ENCODE peak calls at places on chromosomes 4 and X, in eight cellular contexts. V is astrocyte; N is mesothelial cell of epicardium; C is WERI-Rb-1; Y is CD4-positive, alpha-beta T cell; F is bronchial epithelial cell; K is glutamatergic neuron; O is tibial nerve. E is an unnamed sample.

GRCh38 chrX:135985123-135985973 is at the start of gene SLC9A6:
- DNase-seq in V (no peak), N (peak; percentile 45), C (peak; percentile 67), Y (peak; percentile 69), F (peak; percentile 8), K (peak; percentile 79), O (peak; percentile 41), E (peak; percentile 48)

GRCh38 chrX:150767045-150767395 is 73.8 kb downstream of the MTMR1 start:
- DNase-seq in V (no peak), N (no peak), C (peak; percentile 10), Y (no peak), F (peak; percentile 11), K (no peak), O (peak; percentile 11), E (peak; percentile 21)

GRCh38 chr4:169106696-169107229 is 96.7 kb upstream of the CBR4 start:
- DNase-seq in V (no peak), N (no peak), C (no peak), Y (no peak), F (peak; percentile 59), K (no peak), O (no peak), E (no peak)

GRCh38 chr4:40933272-40934053 is 183.7 kb downstream of the NSUN7 start:
- DNase-seq in V (peak; percentile 71), N (no peak), C (no peak), Y (no peak), F (no peak), K (no peak), O (no peak), E (peak; percentile 26)

GRCh38 chr4:76620723-76621463 is 185.9 kb downstream of the SHROOM3 start:
- DNase-seq in V (no peak), N (no peak), C (no peak), Y (no peak), F (no peak), K (no peak), O (no peak), E (no peak)

GRCh38 chrX:46793386-46794143 is 34.6 kb upstream of the SLC9A7 start:
- DNase-seq in V (no peak), N (no peak), C (no peak), Y (no peak), F (no peak), K (no peak), O (no peak), E (no peak)

GRCh38 chr4:130233377-130234047 is 1137.6 kb downstream of the C4orf33 start:
- DNase-seq in V (no peak), N (no peak), C (no peak), Y (no peak), F (no peak), K (no peak), O (no peak), E (peak; percentile 28)

GRCh38 chrX:49155243-49155899 is 7.2 kb upstream of the MAGIX start:
- DNase-seq in V (peak; percentile 72), N (no peak), C (peak; percentile 32), Y (no peak), F (peak; percentile 78), K (no peak), O (no peak), E (peak; percentile 82)

GRCh38 chr4:116122131-116122530 is 963.2 kb downstream of the TRAM1L1 start:
- DNase-seq in V (peak; percentile 1), N (no peak), C (no peak), Y (no peak), F (peak; percentile 39), K (no peak), O (no peak), E (peak; percentile 56)

GRCh38 chr4:5458676-5459075 is 249.7 kb downstream of the EVC2 start:
- DNase-seq in V (no peak), N (no peak), C (no peak), Y (no peak), F (no peak), K (no peak), O (no peak), E (no peak)

GRCh38 chr4:40427138-40427537 is 92.0 kb downstream of the CHRNA9 start:
- DNase-seq in V (no peak), N (no peak), C (no peak), Y (no peak), F (no peak), K (no peak), O (no peak), E (no peak)

GRCh38 chr4:123821861-123822260 is 425.3 kb downstream of the SPRY1 start:
- DNase-seq in V (peak; percentile 68), N (no peak), C (no peak), Y (no peak), F (peak; percentile 51), K (no peak), O (no peak), E (no peak)

GRCh38 chr4:55184600-55185523 is 59.5 kb upstream of the KDR start:
- DNase-seq in V (peak; percentile 60), N (no peak), C (peak; percentile 43), Y (no peak), F (no peak), K (no peak), O (peak; percentile 8), E (peak; percentile 47)

GRCh38 chrX:111322231-111322855 is 52.1 kb upstream of the CAPN6 start:
- DNase-seq in V (no peak), N (no peak), C (no peak), Y (no peak), F (no peak), K (no peak), O (no peak), E (no peak)

GRCh38 chr4:134753390-134753789 is 551.8 kb upstream of the PABPC4L start:
- DNase-seq in V (no peak), N (no peak), C (no peak), Y (no peak), F (no peak), K (no peak), O (no peak), E (no peak)

GRCh38 chr4:134762053-134762452 is 560.5 kb upstream of the PABPC4L start:
- DNase-seq in V (no peak), N (no peak), C (peak; percentile 23), Y (no peak), F (no peak), K (no peak), O (no peak), E (peak; percentile 4)

GRCh38 chr4:134756456-134756855 is 554.9 kb upstream of the PABPC4L start:
- DNase-seq in V (no peak), N (no peak), C (no peak), Y (no peak), F (no peak), K (no peak), O (no peak), E (no peak)
- TF ChIP-seq CTCF in V (no peak), N (no peak), C (no peak), Y (no peak), F (no peak), K (no peak), O (no peak), E (no peak)

GRCh38 chrX:20685652-20686051 is 418.9 kb upstream of the RPS6KA3 start:
- DNase-seq in V (no peak), N (no peak), C (no peak), Y (no peak), F (no peak), K (no peak), O (no peak), E (no peak)

GRCh38 chrX:20681691-20682090 is 415.0 kb upstream of the RPS6KA3 start:
- DNase-seq in V (no peak), N (no peak), C (no peak), Y (no peak), F (no peak), K (no peak), O (no peak), E (no peak)

GRCh38 chrX:20686256-20686655 is 419.5 kb upstream of the RPS6KA3 start:
- DNase-seq in V (no peak), N (no peak), C (no peak), Y (no peak), F (no peak), K (no peak), O (no peak), E (no peak)

GRCh38 chrX:20680998-20681397 is 414.3 kb upstream of the RPS6KA3 start:
- DNase-seq in V (no peak), N (no peak), C (no peak), Y (no peak), F (peak; percentile 5), K (no peak), O (no peak), E (peak; percentile 21)
- TF ChIP-seq CTCF in V (no peak), N (peak; percentile 23), C (no peak), Y (no peak), F (no peak), K (no peak), O (no peak), E (no peak)

GRCh38 chr4:89166971-89167475 is 55.7 kb downstream of the TIGD2 start:
- DNase-seq in V (peak; percentile 5), N (no peak), C (no peak), Y (no peak), F (no peak), K (no peak), O (no peak), E (no peak)

GRCh38 chr4:89161841-89162240 is 50.5 kb downstream of the TIGD2 start:
- DNase-seq in V (no peak), N (no peak), C (no peak), Y (no peak), F (peak; percentile 27), K (no peak), O (no peak), E (no peak)

GRCh38 chr4:89162486-89162885 is 51.2 kb downstream of the TIGD2 start:
- DNase-seq in V (no peak), N (no peak), C (no peak), Y (no peak), F (no peak), K (no peak), O (no peak), E (no peak)

GRCh38 chr4:89162987-89163386 is 51.7 kb downstream of the TIGD2 start:
- DNase-seq in V (no peak), N (no peak), C (no peak), Y (no peak), F (no peak), K (no peak), O (no peak), E (no peak)

DNA sequence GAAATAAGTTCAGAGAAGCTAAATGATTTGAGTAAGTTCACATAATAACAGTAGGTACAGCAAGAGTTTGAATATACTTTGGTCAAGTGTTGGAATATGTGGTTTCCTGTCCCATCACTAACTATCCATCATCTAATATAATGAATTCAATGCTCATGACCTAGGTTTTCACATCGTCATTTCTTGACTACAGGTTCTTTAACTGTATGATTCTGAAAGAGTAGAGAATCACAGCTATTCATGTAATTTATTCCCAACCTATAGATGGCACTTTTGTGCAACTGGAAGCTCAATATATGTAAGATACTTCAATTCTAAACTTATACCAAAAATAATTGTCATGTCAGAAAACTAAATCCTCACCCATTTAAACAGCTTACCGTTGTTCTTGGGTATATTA is 53.1 kb downstream of the TIGD2 start:
- DNase-seq in V (no peak), N (no peak), C (no peak), Y (no peak), F (no peak), K (no peak), O (no peak), E (no peak)
- TF ChIP-seq CTCF in V (no peak), N (no peak), C (no peak), Y (peak; percentile 24), F (no peak), K (no peak), O (no peak), E (peak; percentile 17)

GRCh38 chr4:1809754-1810502 is 16.8 kb downstream of the FGFR3 start:
- DNase-seq in V (no peak), N (peak; percentile 60), C (peak; percentile 86), Y (peak; percentile 70), F (peak; percentile 48), K (peak; percentile 91), O (peak; percentile 10), E (peak; percentile 68)
- TF ChIP-seq CTCF in V (peak; percentile 69), N (peak; percentile 82), C (peak; percentile 99), Y (peak; percentile 67), F (peak; percentile 97), K (peak; percentile 92), O (peak; percentile 76), E (peak; percentile 89)

GRCh38 chr4:108155373-108155772 is 13.4 kb downstream of the LEF1 start:
- DNase-seq in V (peak; percentile 18), N (no peak), C (no peak), Y (no peak), F (no peak), K (no peak), O (no peak), E (peak; percentile 62)
- TF ChIP-seq CTCF in V (peak; percentile 26), N (no peak), C (peak; percentile 22), Y (peak; percentile 44), F (no peak), K (no peak), O (no peak), E (no peak)

E was measured in MCF 10A.